ENCODE peak calls at places on chromosome 19, in seven cellular contexts. C is nucleus accumbens; I is Calu3; S is stimulated activated CD8-positive, alpha-beta memory T cell treated with anti-CD3 and anti-CD28 coated beads, Interleukin-7, amount 100 ng/mL, for 24 hours; W is kidney glomerular epithelial cell; A is hypothalamus; N is stimulated activated CD4-positive, alpha-beta T cell treated with anti-CD3 and anti-CD28 coated beads, TNF-alpha, amount 100 ng/mL, for 48 hours. O is an unnamed sample.

GRCh38 chr19:39408392-39409206 is 2.0 kb downstream of the ZFP36 start:
- DNase-seq in C (no peak), W (no peak), S (no peak), A (no peak), I (peak; percentile 32), N (no peak), O (no peak)

GRCh38 chr19:5985098-5985783 is 7.3 kb upstream of the RANBP3 start:
- DNase-seq in I (no peak), C (no peak), A (no peak), N (no peak), W (peak; percentile 96), S (no peak), O (no peak)

GRCh38 chr19:6269101-6269886 is 10.5 kb downstream of the MLLT1 start:
- DNase-seq in S (no peak), I (no peak), N (no peak), W (no peak), C (no peak), A (no peak), O (no peak)

GRCh38 chr19:48608798-48609263 is 2.3 kb downstream of the SPACA4 start:
- DNase-seq in W (no peak), A (no peak), S (no peak), I (peak; percentile 66), C (no peak), N (no peak), O (no peak)

GRCh38 chr19:18437481-18438330 is at the start of gene ISYNA1:
- DNase-seq in W (peak; percentile 30), C (no peak), N (peak; percentile 44), I (peak; percentile 45), S (no peak), A (peak; percentile 8), O (no peak)

GRCh38 chr19:5560156-5560555 is 7.6 kb downstream of the TINCR start:
- DNase-seq in C (no peak), I (no peak), N (no peak), A (no peak), S (no peak), W (no peak), O (no peak)

GRCh38 chr19:46890423-46891170 is 29.8 kb downstream of the ARHGAP35 start:
- DNase-seq in W (no peak), I (peak; percentile 53), N (no peak), A (no peak), C (no peak), S (no peak), O (no peak)

GRCh38 chr19:5093297-5093858 is 124.5 kb downstream of the KDM4B start:
- DNase-seq in W (no peak), S (no peak), C (no peak), N (no peak), I (no peak), A (no peak), O (no peak)

GRCh38 chr19:40717325-40717879 is 490 bp downstream of the ITPKC start:
- DNase-seq in I (no peak), C (peak; percentile 25), S (no peak), N (no peak), W (peak; percentile 8), A (no peak), O (no peak)

GRCh38 chr19:3095375-3096191 is 1.4 kb downstream of the GNA11 start:
- DNase-seq in A (no peak), C (no peak), W (no peak), N (peak; percentile 37), S (peak; percentile 8), I (peak; percentile 5), O (no peak)

GRCh38 chr19:38417544-38418506 is 8.2 kb downstream of the RASGRP4 start:
- DNase-seq in I (peak; percentile 57), N (peak; percentile 64), W (no peak), C (no peak), A (no peak), S (peak; percentile 29), O (no peak)

GRCh38 chr19:4288091-4288777 is 9.2 kb downstream of the SHD start:
- DNase-seq in A (no peak), S (no peak), W (no peak), N (no peak), I (no peak), C (no peak), O (no peak)

GRCh38 chr19:1980782-1981181 is 34.7 kb downstream of the BTBD2 start:
- DNase-seq in C (no peak), I (no peak), A (no peak), N (no peak), S (no peak), W (no peak), O (no peak)

GRCh38 chr19:4534836-4535658 is at the start of gene PLIN5:
- DNase-seq in N (no peak), C (peak; percentile 27), W (no peak), I (peak; percentile 90), A (peak; percentile 58), S (peak; percentile 28), O (no peak)

GRCh38 chr19:50167314-50167721 is 4.2 kb upstream of the IZUMO2 start:
- DNase-seq in C (no peak), N (no peak), A (no peak), I (peak; percentile 42), W (no peak), S (no peak), O (no peak)

GRCh38 chr19:16351133-16351809 is 26.6 kb downstream of the KLF2 start:
- DNase-seq in S (no peak), W (no peak), I (no peak), A (no peak), C (no peak), N (no peak), O (no peak)

GRCh38 chr19:28598861-28599260 is 614.1 kb downstream of the UQCRFS1 start:
- DNase-seq in N (no peak), W (no peak), S (no peak), A (no peak), C (no peak), I (no peak), O (no peak)